ENCODE peak calls at places on chromosomes 4 and X, in nine cellular contexts. E, B, D, O, U, H, V, J and P are unnamed samples.

GRCh38 chr4:77043507-77044131 is 32.2 kb downstream of the CCNI start:
- DNase-seq in V (no peak), H (peak; percentile 53), O (no peak), D (peak; percentile 71), U (no peak), B (no peak), E (peak; percentile 70), J (peak; percentile 49), P (peak; percentile 84)

GRCh38 chrX:153783378-153784013 is 2.7 kb downstream of the SRPK3 start:
- DNase-seq in J (no peak), B (no peak), O (no peak), V (no peak), H (no peak), E (no peak), U (no peak), D (no peak), P (no peak)

GRCh38 chr4:102500371-102501175 is 586 bp upstream of the NFKB1 start:
- DNase-seq in V (peak; percentile 72), D (peak; percentile 61), J (peak; percentile 59), B (peak; percentile 66), U (peak; percentile 38), E (peak; percentile 58), H (peak; percentile 38), O (peak; percentile 54), P (peak; percentile 55)

GRCh38 chrX:21972721-21973120 is 32.2 kb downstream of the SMS start:
- DNase-seq in H (peak; percentile 55), B (no peak), U (peak; percentile 80), E (peak; percentile 65), O (no peak), J (peak; percentile 89), D (peak; percentile 78), V (no peak), P (peak; percentile 63)

GRCh38 chr4:174869334-174869733 is 40.3 kb upstream of the GLRA3 start:
- DNase-seq in B (no peak), H (peak; percentile 37), O (no peak), E (no peak), D (no peak), U (no peak), J (no peak), V (no peak), P (no peak)

GRCh38 chrX:13151806-13152510 is 107.5 kb upstream of the FAM9C start:
- DNase-seq in U (peak; percentile 33), V (no peak), O (no peak), D (peak; percentile 37), H (peak; percentile 25), B (no peak), J (peak; percentile 38), E (no peak), P (peak; percentile 57)

GRCh38 chrX:118066867-118067515 is 49.6 kb downstream of the KLHL13 start:
- DNase-seq in H (no peak), V (no peak), J (no peak), B (no peak), O (no peak), E (no peak), D (no peak), U (no peak), P (no peak)

GRCh38 chr4:8647626-8648025 is 55.1 kb downstream of the CPZ start:
- DNase-seq in H (no peak), U (no peak), V (no peak), D (no peak), B (peak; percentile 14), O (no peak), E (no peak), J (no peak), P (no peak)

GRCh38 chr4:148834804-148835598 is 392.8 kb upstream of the NR3C2 start:
- DNase-seq in B (no peak), U (no peak), O (no peak), H (peak; percentile 47), J (peak; percentile 86), D (peak; percentile 23), V (peak; percentile 73), E (peak; percentile 51), P (peak; percentile 1)

GRCh38 chr4:91525627-91526026 is 778.1 kb upstream of the GRID2 start:
- DNase-seq in V (no peak), J (no peak), H (no peak), O (no peak), U (no peak), D (no peak), B (no peak), E (no peak), P (no peak)

GRCh38 chr4:122728781-122729330 is 3.6 kb upstream of the BBS12 start:
- DNase-seq in V (no peak), H (peak; percentile 66), E (no peak), O (no peak), J (peak; percentile 67), D (peak; percentile 46), U (peak; percentile 37), B (no peak), P (no peak)

GRCh38 chr4:11801466-11802446 is 373.1 kb upstream of the HS3ST1 start:
- DNase-seq in E (peak; percentile 1), U (no peak), H (no peak), D (no peak), B (no peak), J (no peak), O (no peak), V (no peak), P (no peak)

DNA sequence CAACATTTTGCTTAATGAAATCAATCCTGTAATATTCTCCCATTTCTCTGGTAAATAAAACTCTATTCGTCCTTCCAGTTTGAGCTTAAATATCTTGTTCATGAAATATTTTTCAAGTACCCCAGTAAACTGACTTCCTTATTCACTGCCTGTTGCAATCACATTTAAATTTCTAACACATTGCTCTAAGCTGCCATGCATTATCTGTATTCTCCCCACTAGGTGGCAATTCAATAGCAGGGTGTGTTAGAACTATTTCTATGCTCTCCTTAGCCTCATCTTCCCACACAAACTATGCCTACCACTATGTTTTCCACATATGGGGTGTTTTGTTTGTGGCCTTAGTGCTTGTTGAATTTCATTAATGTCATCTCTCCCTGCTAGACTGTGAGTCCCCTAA is 377.1 kb upstream of the HS3ST1 start:
- DNase-seq in E (peak; percentile 56), J (peak; percentile 54), H (peak; percentile 34), D (peak; percentile 84), U (peak; percentile 3), O (peak; percentile 8), B (no peak), V (no peak), P (peak; percentile 3)
- TF ChIP-seq CTCF in E (no peak), J (peak; percentile 60), H (peak; percentile 46), D (peak; percentile 84), U (peak; percentile 41), O (peak; percentile 46), B (peak; percentile 40), V (peak; percentile 59), P (peak; percentile 34)

GRCh38 chrX:119790977-119791436 is 423 bp downstream of the RPL39 start:
- DNase-seq in B (peak; percentile 20), H (peak; percentile 48), J (peak; percentile 52), U (peak; percentile 16), E (peak; percentile 47), D (peak; percentile 49), O (no peak), V (no peak), P (peak; percentile 52)
- TF ChIP-seq CTCF in B (no peak), H (peak; percentile 14), J (no peak), U (no peak), E (peak; percentile 18), D (no peak), O (no peak), V (peak; percentile 15), P (peak; percentile 11)

DNA sequence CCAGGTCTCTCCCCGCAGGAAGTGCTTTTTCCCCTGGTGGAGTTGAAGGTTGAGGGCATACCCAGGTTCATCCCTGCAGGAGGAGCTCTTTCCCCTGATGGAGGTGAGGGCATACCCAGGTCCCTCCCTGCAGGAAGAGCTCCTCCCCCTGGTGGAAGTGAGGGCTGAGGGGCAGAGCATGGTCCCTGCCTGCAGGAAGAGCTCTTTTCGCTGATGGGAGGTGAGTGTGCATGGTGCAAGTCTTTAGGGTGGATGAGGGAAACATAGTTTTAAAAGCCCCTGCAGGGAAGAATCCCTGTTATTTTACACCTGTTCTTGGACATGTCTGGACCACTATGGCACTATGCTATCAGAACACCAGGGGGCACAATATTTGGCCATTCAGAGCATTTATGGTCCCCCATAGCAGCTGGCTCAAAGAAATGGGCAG is 43.7 kb upstream of the PUDP start:
- DNase-seq in B (no peak), O (no peak), J (peak; percentile 4), U (no peak), D (no peak), E (no peak), H (peak; percentile 12), V (no peak), P (peak; percentile 3)
- TF ChIP-seq CTCF in B (no peak), O (peak; percentile 28), J (no peak), U (peak; percentile 28), D (no peak), E (no peak), H (peak; percentile 31), V (no peak), P (peak; percentile 42)

GRCh38 chrX:96843566-96843965 is 40.1 kb upstream of the RPA4 start:
- DNase-seq in O (peak; percentile 67), U (peak; percentile 5), J (peak; percentile 43), E (no peak), H (no peak), D (peak; percentile 30), B (no peak), V (no peak), P (no peak)
- TF ChIP-seq CTCF in O (peak; percentile 55), U (peak; percentile 51), J (peak; percentile 34), E (peak; percentile 3), H (no peak), D (peak; percentile 24), B (peak; percentile 5), V (no peak), P (peak; percentile 46)

GRCh38 chrX:41153453-41153852 is 68.2 kb downstream of the USP9X start:
- DNase-seq in U (no peak), V (no peak), O (no peak), J (peak; percentile 21), B (no peak), H (peak; percentile 44), E (peak; percentile 78), D (no peak), P (peak; percentile 61)
- TF ChIP-seq CTCF in U (no peak), V (no peak), O (no peak), J (no peak), B (no peak), H (no peak), E (no peak), D (no peak), P (no peak)

GRCh38 chr4:3232871-3233271 is 16.1 kb upstream of the MSANTD1 start:
- DNase-seq in B (no peak), O (no peak), V (peak; percentile 35), E (no peak), H (no peak), D (no peak), U (no peak), J (no peak), P (no peak)

GRCh38 chr4:3232001-3232400 is 17.0 kb upstream of the MSANTD1 start:
- DNase-seq in O (no peak), V (peak; percentile 18), D (no peak), H (no peak), B (no peak), J (no peak), U (no peak), E (no peak), P (no peak)

GRCh38 chr4:3234171-3235029 is 14.6 kb upstream of the MSANTD1 start:
- DNase-seq in E (no peak), B (no peak), D (no peak), O (no peak), H (no peak), U (no peak), V (peak; percentile 43), J (no peak), P (no peak)

GRCh38 chr4:3235030-3235345 is 14.0 kb upstream of the MSANTD1 start:
- DNase-seq in O (no peak), U (no peak), D (no peak), B (no peak), E (no peak), J (no peak), H (no peak), V (peak; percentile 41), P (no peak)

GRCh38 chr4:3233391-3234071 is 15.4 kb upstream of the MSANTD1 start:
- DNase-seq in V (no peak), J (peak; percentile 19), E (peak; percentile 24), H (peak; percentile 14), B (no peak), D (peak; percentile 8), U (peak; percentile 16), O (no peak), P (peak; percentile 15)
- TF ChIP-seq CTCF in V (no peak), J (no peak), E (no peak), H (no peak), B (no peak), D (no peak), U (peak; percentile 20), O (no peak), P (no peak)